ENCODE peak calls at places on chromosome 20, in four cellular contexts. P is GM12891, L is HCT116, K is body of pancreas. Q is an unnamed sample.

GRCh38 chr20:10131612-10132345 is 86.9 kb upstream of the SNAP25 start:
- DNase-seq in K (peak), L (no peak), P (no peak), Q (peak)

GRCh38 chr20:61263084-61263695 is 11.1 kb downstream of the CDH4 start:
- DNase-seq in P (no peak), L (no peak), K (no peak), Q (no peak)

GRCh38 chr20:57768519-57768918 is 58.7 kb upstream of the PMEPA1 start:
- DNase-seq in L (no peak), P (no peak), K (no peak), Q (no peak)

GRCh38 chr20:17934141-17934862 is 34.3 kb downstream of the SNX5 start:
- DNase-seq in K (no peak), P (no peak), L (no peak), Q (no peak)

GRCh38 chr20:18672826-18673225 is 85.0 kb downstream of the DTD1 start:
- DNase-seq in K (no peak), L (no peak), P (no peak), Q (no peak)

GRCh38 chr20:52103469-52103910 is 88.1 kb downstream of the ZFP64 start:
- DNase-seq in L (no peak), K (no peak), P (no peak), Q (no peak)

GRCh38 chr20:37994512-37994911 is 38.7 kb downstream of the TTI1 start:
- DNase-seq in K (no peak), P (no peak), L (no peak), Q (no peak)

GRCh38 chr20:60528141-60528540 is 569.9 kb downstream of the CDH26 start:
- DNase-seq in K (no peak), P (no peak), L (no peak), Q (no peak)

GRCh38 chr20:51440589-51440988 is 101.9 kb downstream of the NFATC2 start:
- DNase-seq in L (no peak), K (no peak), P (peak), Q (no peak)

GRCh38 chr20:3081641-3082040 is 2.9 kb downstream of the AVP start:
- DNase-seq in P (no peak), L (no peak), K (no peak), Q (no peak)

GRCh38 chr20:51487525-51488279 is 54.8 kb downstream of the NFATC2 start:
- DNase-seq in L (peak), K (no peak), P (no peak), Q (peak)

GRCh38 chr20:51400051-51400926 is 142.2 kb downstream of the NFATC2 start:
- DNase-seq in K (peak), P (peak), L (no peak), Q (no peak)

GRCh38 chr20:40710608-40711007 is 21.6 kb upstream of the MAFB start:
- DNase-seq in K (no peak), L (no peak), P (no peak), Q (no peak)
- TF ChIP-seq POLR2A in K (no peak), L (no peak), P (no peak), Q (no peak)

DNA sequence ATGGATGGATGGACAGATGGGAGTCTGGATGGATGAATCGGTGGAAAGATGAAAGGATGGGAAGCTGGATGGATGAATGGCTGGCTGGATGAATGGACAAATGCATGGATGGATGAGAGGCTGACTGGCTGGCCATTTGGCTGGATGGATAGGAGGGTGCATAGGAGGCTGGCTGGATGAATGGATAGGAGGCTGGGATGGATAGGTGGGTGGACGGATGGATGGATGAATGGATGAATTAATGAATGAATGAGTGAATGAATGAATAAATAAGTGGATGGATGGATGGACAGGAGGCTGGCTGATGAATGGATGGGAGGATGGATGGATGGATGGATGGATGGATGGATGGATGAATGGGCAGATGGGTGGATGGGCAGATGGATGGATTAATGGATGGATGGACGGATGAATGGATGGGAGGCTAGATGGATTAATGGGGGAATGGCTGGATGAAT is 28.5 kb upstream of the NOL4L start:
- DNase-seq in P (no peak), L (no peak), K (no peak), Q (no peak)
- TF ChIP-seq POLR2A in P (no peak), L (no peak), K (no peak), Q (no peak)

DNA sequence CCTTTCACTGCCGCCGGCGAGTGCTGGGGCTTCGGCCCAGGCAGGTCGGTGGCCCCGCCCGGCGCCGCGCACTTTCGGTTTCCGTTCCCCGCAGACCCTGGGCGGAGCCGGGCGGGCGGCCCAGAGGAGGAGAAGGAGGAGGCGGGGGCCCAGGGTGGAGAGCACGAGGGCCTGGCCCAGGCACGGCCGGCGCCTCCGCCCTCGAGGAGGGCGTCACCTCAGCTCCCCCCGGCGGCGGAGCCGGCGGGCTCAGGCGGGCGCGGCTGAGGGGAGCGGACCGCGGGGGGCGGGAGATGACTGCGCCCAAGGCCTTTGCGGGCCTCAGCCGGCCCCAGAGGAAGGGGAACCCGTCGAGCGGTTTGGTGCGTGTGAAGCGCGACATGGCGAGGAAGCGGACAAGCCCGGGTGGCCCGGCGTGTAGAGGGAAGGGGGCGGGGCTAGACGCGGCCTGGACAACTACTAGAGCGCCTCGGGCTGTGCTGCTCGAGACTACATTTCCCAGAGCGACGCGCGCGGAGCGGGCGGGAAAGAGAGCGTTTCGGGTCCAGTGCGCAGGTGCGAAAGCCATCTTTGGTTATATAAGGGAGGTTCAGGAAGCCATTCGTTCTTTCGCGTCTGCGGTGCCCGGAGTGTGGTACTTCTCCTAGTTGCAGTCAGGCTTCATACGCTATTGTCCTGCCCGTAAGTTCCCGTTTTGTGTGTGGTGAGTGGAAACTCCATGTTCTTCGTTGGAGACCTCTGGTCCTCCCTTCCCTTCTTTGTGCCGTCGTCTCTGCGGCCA is at the start of gene ZNFX1:
- DNase-seq in K (peak), P (peak), L (peak), Q (peak)
- TF ChIP-seq POLR2A in K (peak), P (peak), L (peak), Q (peak)

GRCh38 chr20:35709269-35709668 is 10.1 kb downstream of the ROMO1 start:
- DNase-seq in L (no peak), P (no peak), K (no peak), Q (no peak)

GRCh38 chr20:35710884-35711587 is 11.8 kb downstream of the ROMO1 start:
- DNase-seq in K (no peak), P (no peak), L (no peak), Q (no peak)

GRCh38 chr20:35711588-35712209 is 12.5 kb downstream of the ROMO1 start:
- DNase-seq in P (no peak), K (no peak), L (no peak), Q (no peak)

GRCh38 chr20:35708502-35708901 is 9.3 kb downstream of the ROMO1 start:
- DNase-seq in K (no peak), P (no peak), L (no peak), Q (no peak)

GRCh38 chr20:35710039-35710438 is 10.8 kb downstream of the ROMO1 start:
- DNase-seq in K (no peak), P (no peak), L (no peak), Q (no peak)
- TF ChIP-seq POLR2A in K (no peak), P (no peak), L (no peak), Q (no peak)

GRCh38 chr20:46651091-46651962 is at the start of gene SLC13A3:
- DNase-seq in P (no peak), L (no peak), K (no peak), Q (no peak)
- TF ChIP-seq POLR2A in P (no peak), L (no peak), K (no peak), Q (no peak)